ENCODE peak calls at places on chromosomes 6 and 20, in nine cellular contexts. K is left ventricle myocardium inferior, H is DND-41, C is lower lobe of right lung, X is PC-9, M is uterus, U is HepG2, G is AG04449, I is endothelial cell. W is an unnamed sample.

GRCh38 chr20:58693226-58694006 is 816 bp downstream of the NPEPL1 start:
- DNase-seq in K (peak; percentile 35), H (peak; percentile 51), C (no peak), X (no peak), M (no peak), U (no peak), G (no peak), I (no peak), W (peak; percentile 48)

GRCh38 chr6:162562041-162562440 is 165.5 kb downstream of the PRKN start:
- DNase-seq in K (no peak), H (no peak), C (no peak), X (no peak), M (no peak), U (no peak), G (no peak), I (no peak), W (no peak)

GRCh38 chr6:80541186-80541585 is 434.7 kb downstream of the BCKDHB start:
- DNase-seq in K (no peak), H (no peak), C (no peak), X (peak; percentile 84), M (no peak), U (no peak), G (no peak), I (no peak), W (no peak)

GRCh38 chr6:109834131-109834530 is 143.0 kb downstream of the FIG4 start:
- DNase-seq in K (no peak), H (no peak), C (no peak), X (no peak), M (no peak), U (no peak), G (no peak), I (no peak), W (no peak)

GRCh38 chr6:47116616-47117015 is 74.5 kb upstream of the ADGRF1 start:
- DNase-seq in K (no peak), H (no peak), C (no peak), X (peak; percentile 94), M (no peak), U (no peak), G (no peak), I (no peak), W (no peak)

GRCh38 chr6:28335564-28336283 is at the start of gene ZSCAN31:
- DNase-seq in K (peak; percentile 93), H (peak; percentile 85), C (peak; percentile 95), X (peak; percentile 75), M (peak; percentile 96), U (peak; percentile 99), G (peak; percentile 94), I (peak; percentile 82), W (peak; percentile 98)

GRCh38 chr6:53143710-53144109 is 4.9 kb downstream of the GCM1 start:
- DNase-seq in K (no peak), H (no peak), C (no peak), X (no peak), M (no peak), U (no peak), G (no peak), I (no peak), W (no peak)

GRCh38 chr6:140644017-140644416 is 1269.6 kb upstream of the CITED2 start:
- DNase-seq in K (no peak), H (no peak), C (no peak), X (no peak), M (no peak), U (no peak), G (no peak), I (no peak), W (no peak)

GRCh38 chr6:40295251-40295949 is 291.8 kb downstream of the LRFN2 start:
- DNase-seq in K (no peak), H (no peak), C (no peak), X (no peak), M (no peak), U (no peak), G (no peak), I (no peak), W (no peak)

GRCh38 chr6:132763269-132763668 is 5.6 kb upstream of the VNN2 start:
- DNase-seq in K (no peak), H (peak; percentile 57), C (no peak), X (no peak), M (no peak), U (no peak), G (no peak), I (no peak), W (no peak)

GRCh38 chr20:10861086-10861485 is 187.3 kb upstream of the JAG1 start:
- DNase-seq in K (no peak), H (no peak), C (no peak), X (peak; percentile 42), M (no peak), U (no peak), G (peak; percentile 68), I (no peak), W (no peak)

GRCh38 chr6:81774542-81774941 is 22.1 kb upstream of the TENT5A start:
- DNase-seq in K (no peak), H (no peak), C (no peak), X (no peak), M (no peak), U (peak; percentile 86), G (no peak), I (no peak), W (no peak)

GRCh38 chr6:113600556-113601339 is 256.4 kb upstream of the MARCKS start:
- DNase-seq in K (no peak), H (no peak), C (no peak), X (no peak), M (no peak), U (no peak), G (no peak), I (no peak), W (no peak)

GRCh38 chr6:116316772-116317467 is 37.2 kb upstream of the TSPYL1 start:
- DNase-seq in K (peak; percentile 35), H (no peak), C (no peak), X (no peak), M (no peak), U (peak; percentile 24), G (no peak), I (no peak), W (no peak)
- TF ChIP-seq CTCF in K (peak; percentile 30), H (no peak), C (no peak), X (no peak), M (no peak), U (peak; percentile 29), G (no peak), I (no peak), W (no peak)

DNA sequence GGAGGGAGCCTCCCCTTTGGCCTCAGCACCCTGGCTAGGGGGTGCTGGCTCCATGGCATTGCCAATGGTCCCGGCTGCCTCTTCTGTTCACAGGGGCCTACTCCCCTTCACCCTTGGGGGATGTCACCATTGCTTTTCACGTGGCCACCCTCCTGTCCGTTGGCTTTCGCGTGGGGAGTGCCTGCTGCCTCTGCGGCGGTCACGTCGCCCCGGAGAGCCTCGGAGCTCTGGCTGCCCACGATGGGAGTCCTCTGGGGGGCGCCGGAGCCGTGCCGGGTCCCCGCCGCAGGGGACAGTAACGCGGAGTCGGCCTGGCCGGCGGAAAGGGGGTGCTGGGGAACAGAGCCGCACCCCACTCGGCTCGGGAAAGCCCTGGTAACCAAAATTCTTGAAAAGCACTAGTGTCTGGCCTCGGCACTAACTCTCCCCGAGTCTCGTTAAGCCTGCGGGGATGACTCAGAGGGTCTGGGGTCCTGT is 661 bp upstream of the HEBP2 start:
- DNase-seq in K (peak; percentile 44), H (peak; percentile 16), C (peak; percentile 65), X (no peak), M (peak; percentile 42), U (no peak), G (no peak), I (peak; percentile 52), W (peak; percentile 64)
- TF ChIP-seq CTCF in K (peak; percentile 40), H (peak; percentile 42), C (peak; percentile 34), X (no peak), M (no peak), U (peak; percentile 90), G (peak; percentile 37), I (no peak), W (peak; percentile 50)

DNA sequence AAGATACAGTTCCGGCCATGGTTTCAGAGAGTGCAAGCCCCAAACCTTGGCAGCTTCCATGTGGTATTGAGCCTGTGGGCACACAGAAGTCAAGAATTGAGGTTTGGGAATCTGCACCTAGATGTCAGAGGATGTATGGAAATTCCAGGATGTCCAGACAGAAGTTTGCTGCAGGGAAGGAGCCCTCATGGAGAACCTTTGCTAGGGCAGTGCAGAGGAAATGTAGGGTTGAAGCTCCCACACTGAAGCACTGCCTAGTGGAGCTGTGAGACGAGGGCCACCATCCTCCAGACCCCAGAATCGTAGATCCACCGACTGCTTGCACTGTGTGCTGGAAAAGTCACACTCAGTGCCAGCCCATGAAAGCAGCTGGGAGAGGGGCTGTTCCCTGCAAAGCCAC is 267.5 kb downstream of the OGFRL1 start:
- DNase-seq in K (no peak), H (no peak), C (no peak), X (no peak), M (no peak), U (no peak), G (no peak), I (no peak), W (no peak)
- TF ChIP-seq CTCF in K (no peak), H (no peak), C (no peak), X (no peak), M (no peak), U (no peak), G (no peak), I (no peak), W (no peak)

GRCh38 chr6:152204584-152204983 is 397.1 kb downstream of the ESR1 start:
- DNase-seq in K (no peak), H (no peak), C (no peak), X (no peak), M (no peak), U (no peak), G (no peak), I (no peak), W (no peak)

GRCh38 chr6:152209211-152209610 is 401.7 kb downstream of the ESR1 start:
- DNase-seq in K (no peak), H (no peak), C (no peak), X (peak; percentile 49), M (no peak), U (no peak), G (no peak), I (no peak), W (no peak)

GRCh38 chr6:152201134-152201533 is 393.7 kb downstream of the ESR1 start:
- DNase-seq in K (no peak), H (no peak), C (no peak), X (no peak), M (no peak), U (no peak), G (no peak), I (no peak), W (no peak)

GRCh38 chr6:152207915-152208714 is 400.6 kb downstream of the ESR1 start:
- DNase-seq in K (no peak), H (no peak), C (no peak), X (no peak), M (no peak), U (peak; percentile 50), G (no peak), I (no peak), W (no peak)

DNA sequence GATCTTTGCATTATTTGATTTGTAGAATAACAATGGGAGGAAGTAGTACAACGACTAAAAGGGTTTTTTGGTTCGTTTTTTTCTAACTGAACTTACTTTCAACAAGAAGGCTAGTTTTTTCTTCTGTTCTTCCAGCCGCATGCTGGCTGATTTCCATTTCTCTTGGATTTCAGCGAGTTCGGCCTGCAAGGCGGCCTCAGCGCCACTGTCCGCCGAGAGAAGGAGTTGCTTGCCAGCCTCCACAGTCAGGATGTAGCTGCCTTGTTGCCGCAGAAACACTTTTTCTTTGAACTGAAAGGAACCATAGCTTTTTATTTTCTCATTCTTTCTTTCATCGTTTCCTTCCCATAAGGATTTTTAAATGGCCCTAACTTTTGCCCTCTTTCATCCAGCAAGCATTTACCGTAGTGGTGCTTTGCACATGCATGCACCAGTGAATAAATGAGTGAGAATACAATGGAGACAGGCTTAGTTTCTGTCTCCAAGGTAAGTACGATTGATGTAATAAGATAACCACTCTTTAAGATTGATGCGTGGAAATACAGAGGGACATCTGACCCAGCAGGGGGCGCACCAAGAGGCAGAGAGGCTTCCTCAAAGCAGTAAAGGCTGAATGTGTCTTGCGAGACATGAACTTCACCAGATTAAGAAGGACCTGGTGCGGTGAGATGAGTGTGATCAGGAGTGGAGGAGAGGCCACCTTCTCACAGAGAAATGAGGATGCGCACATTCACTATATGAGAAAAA is 398.8 kb downstream of the ESR1 start:
- DNase-seq in K (peak; percentile 26), H (peak; percentile 12), C (no peak), X (no peak), M (peak; percentile 72), U (peak; percentile 17), G (no peak), I (peak; percentile 12), W (peak; percentile 27)
- TF ChIP-seq CTCF in K (peak; percentile 64), H (peak; percentile 49), C (peak; percentile 39), X (peak; percentile 31), M (no peak), U (peak; percentile 59), G (peak; percentile 36), I (peak; percentile 59), W (peak; percentile 46)